ENCODE peak calls at places on chromosome 13, in four cellular contexts. M, K, E and N are unnamed samples.
A peak's percentile ranks its signal among the peaks of the same experiment; 100 is the strongest.

GRCh38 chr13:110559429-110559943 is 2.0 kb downstream of the RAB20 start:
- DNase-seq in M (no peak), E (no peak), K (no peak), N (peak; percentile 83)

GRCh38 chr13:104140557-104140956 is 1074.3 kb upstream of the SLC10A2 start:
- DNase-seq in K (no peak), E (no peak), M (no peak), N (no peak)

GRCh38 chr13:98978280-98978679 is 416 bp upstream of the DOCK9 start:
- DNase-seq in K (no peak), E (no peak), M (no peak), N (no peak)

GRCh38 chr13:107258599-107259187 is 690.8 kb upstream of the ARGLU1 start:
- DNase-seq in M (no peak), E (no peak), K (no peak), N (no peak)

GRCh38 chr13:28488376-28489005 is 6.4 kb downstream of the FLT1 start:
- DNase-seq in K (no peak), M (no peak), E (no peak), N (no peak)

GRCh38 chr13:113666324-113666660 is 727 bp upstream of the GRK1 start:
- DNase-seq in K (no peak), E (no peak), M (no peak), N (peak; percentile 4)

GRCh38 chr13:39527961-39528720 is 74.9 kb downstream of the LHFPL6 start:
- DNase-seq in E (no peak), K (no peak), M (no peak), N (no peak)

GRCh38 chr13:49954674-49955455 is 18.7 kb upstream of the SPRYD7 start:
- DNase-seq in K (no peak), M (no peak), E (no peak), N (peak; percentile 47)

GRCh38 chr13:97883356-97883755 is 70.1 kb upstream of the IPO5 start:
- DNase-seq in M (no peak), E (no peak), K (no peak), N (no peak)

GRCh38 chr13:99895428-99895998 is 76.1 kb downstream of the ZIC5 start:
- DNase-seq in M (no peak), E (no peak), K (no peak), N (no peak)

GRCh38 chr13:46894534-46894906 is 2.3 kb downstream of the HTR2A start:
- DNase-seq in M (no peak), K (no peak), E (no peak), N (no peak)

GRCh38 chr13:94987869-94988268 is 275.5 kb upstream of the SOX21 start:
- DNase-seq in M (no peak), K (no peak), E (no peak), N (no peak)

GRCh38 chr13:69817333-69817732 is 290.3 kb upstream of the ATXN8OS start:
- DNase-seq in M (no peak), E (no peak), K (no peak), N (no peak)

GRCh38 chr13:40562975-40563349 is 103.5 kb downstream of the FOXO1 start:
- DNase-seq in E (peak; percentile 62), K (no peak), M (no peak), N (no peak)

GRCh38 chr13:32629866-32630265 is 43.6 kb downstream of the PDS5B start:
- DNase-seq in M (no peak), K (no peak), E (no peak), N (no peak)

GRCh38 chr13:97928306-97928705 is 25.2 kb upstream of the IPO5 start:
- DNase-seq in E (no peak), M (no peak), K (no peak), N (no peak)

GRCh38 chr13:99756281-99756680 is 215.3 kb downstream of the ZIC5 start:
- DNase-seq in E (no peak), M (no peak), K (no peak), N (no peak)

GRCh38 chr13:109840201-109840892 is 54.0 kb upstream of the IRS2 start:
- DNase-seq in K (no peak), E (peak; percentile 55), M (no peak), N (no peak)

GRCh38 chr13:45674908-45675307 is 27.2 kb upstream of the CBY2 start:
- DNase-seq in M (no peak), E (no peak), K (no peak), N (no peak)

GRCh38 chr13:100526299-100527030 is 62.1 kb downstream of the GGACT start:
- DNase-seq in E (no peak), M (no peak), K (no peak), N (no peak)

GRCh38 chr13:77300176-77301141 is 26.4 kb downstream of the MYCBP2 start:
- DNase-seq in E (no peak), M (no peak), K (no peak), N (no peak)

GRCh38 chr13:83211301-83211700 is 671.0 kb downstream of the SLITRK1 start:
- DNase-seq in M (no peak), E (no peak), K (no peak), N (no peak)

GRCh38 chr13:75173457-75174356 is 308.3 kb downstream of the TBC1D4 start:
- DNase-seq in M (no peak), K (no peak), E (peak; percentile 1), N (no peak)

GRCh38 chr13:44267203-44267602 is 106.4 kb upstream of the SERP2 start:
- DNase-seq in M (no peak), E (no peak), K (no peak), N (no peak)

GRCh38 chr13:47100214-47100853 is 203.5 kb upstream of the HTR2A start:
- DNase-seq in M (no peak), K (no peak), E (no peak), N (no peak)

GRCh38 chr13:23922005-23922932 is 25.0 kb upstream of the C1QTNF9B start:
- DNase-seq in E (no peak), K (no peak), M (no peak), N (no peak)

GRCh38 chr13:97853550-97853949 is 99.9 kb upstream of the IPO5 start:
- DNase-seq in M (no peak), K (no peak), E (no peak), N (no peak)

GRCh38 chr13:31236211-31236786 is 36.5 kb downstream of the B3GLCT start:
- DNase-seq in K (no peak), E (peak; percentile 64), M (no peak), N (no peak)